ENCODE peak calls at places on chromosomes 4 and X, in seven cellular contexts. One of them, this sample, is unnamed.

GRCh38 chrX:151776113-151776790 is 41.7 kb downstream of the CNGA2 start:
- DNase-seq in naive thymus-derived CD4-positive, alpha-beta T cell: no peak
- DNase-seq in activated CD4-positive, alpha-beta T cell treated with anti-CD3 and anti-CD28 coated beads, Interleukin-2, amount 50 U/mL, for 1 hour: no peak
- DNase-seq in psoas muscle: no peak
- DNase-seq in activated CD8-positive, alpha-beta memory T cell treated with anti-CD3 and anti-CD28 coated beads for 24 hours: no peak
- DNase-seq in OCI-LY7: no peak
- DNase-seq in GM12892: no peak
- DNase-seq in this sample: no peak

GRCh38 chrX:150476183-150476699 is 92.2 kb upstream of the MTM1 start:
- DNase-seq in naive thymus-derived CD4-positive, alpha-beta T cell: no peak
- DNase-seq in activated CD4-positive, alpha-beta T cell treated with anti-CD3 and anti-CD28 coated beads, Interleukin-2, amount 50 U/mL, for 1 hour: no peak
- DNase-seq in psoas muscle: no peak
- DNase-seq in activated CD8-positive, alpha-beta memory T cell treated with anti-CD3 and anti-CD28 coated beads for 24 hours: no peak
- DNase-seq in OCI-LY7: no peak
- DNase-seq in GM12892: no peak
- DNase-seq in this sample: no peak

GRCh38 chrX:98071331-98071730 is 1187.6 kb downstream of the RPA4 start:
- DNase-seq in naive thymus-derived CD4-positive, alpha-beta T cell: no peak
- DNase-seq in activated CD4-positive, alpha-beta T cell treated with anti-CD3 and anti-CD28 coated beads, Interleukin-2, amount 50 U/mL, for 1 hour: no peak
- DNase-seq in psoas muscle: no peak
- DNase-seq in activated CD8-positive, alpha-beta memory T cell treated with anti-CD3 and anti-CD28 coated beads for 24 hours: no peak
- DNase-seq in OCI-LY7: no peak
- DNase-seq in GM12892: no peak
- DNase-seq in this sample: no peak

GRCh38 chr4:98516441-98517323 is 141.7 kb downstream of the TSPAN5 start:
- DNase-seq in naive thymus-derived CD4-positive, alpha-beta T cell: no peak
- DNase-seq in activated CD4-positive, alpha-beta T cell treated with anti-CD3 and anti-CD28 coated beads, Interleukin-2, amount 50 U/mL, for 1 hour: no peak
- DNase-seq in psoas muscle: no peak
- DNase-seq in activated CD8-positive, alpha-beta memory T cell treated with anti-CD3 and anti-CD28 coated beads for 24 hours: no peak
- DNase-seq in OCI-LY7: no peak
- DNase-seq in GM12892: no peak
- DNase-seq in this sample: no peak

GRCh38 chr4:138659640-138660325 is 355.8 kb upstream of the NOCT start:
- DNase-seq in naive thymus-derived CD4-positive, alpha-beta T cell: no peak
- DNase-seq in activated CD4-positive, alpha-beta T cell treated with anti-CD3 and anti-CD28 coated beads, Interleukin-2, amount 50 U/mL, for 1 hour: no peak
- DNase-seq in psoas muscle: no peak
- DNase-seq in activated CD8-positive, alpha-beta memory T cell treated with anti-CD3 and anti-CD28 coated beads for 24 hours: no peak
- DNase-seq in OCI-LY7: no peak
- DNase-seq in GM12892: no peak
- DNase-seq in this sample: no peak

GRCh38 chr4:68576272-68577100 is at the start of gene UGT2B17:
- DNase-seq in naive thymus-derived CD4-positive, alpha-beta T cell: no peak
- DNase-seq in activated CD4-positive, alpha-beta T cell treated with anti-CD3 and anti-CD28 coated beads, Interleukin-2, amount 50 U/mL, for 1 hour: no peak
- DNase-seq in psoas muscle: no peak
- DNase-seq in activated CD8-positive, alpha-beta memory T cell treated with anti-CD3 and anti-CD28 coated beads for 24 hours: no peak
- DNase-seq in OCI-LY7: peak; percentile 1
- DNase-seq in GM12892: no peak
- DNase-seq in this sample: no peak

GRCh38 chr4:129410115-129410514 is 314.2 kb downstream of the C4orf33 start:
- DNase-seq in naive thymus-derived CD4-positive, alpha-beta T cell: no peak
- DNase-seq in activated CD4-positive, alpha-beta T cell treated with anti-CD3 and anti-CD28 coated beads, Interleukin-2, amount 50 U/mL, for 1 hour: no peak
- DNase-seq in psoas muscle: no peak
- DNase-seq in activated CD8-positive, alpha-beta memory T cell treated with anti-CD3 and anti-CD28 coated beads for 24 hours: no peak
- DNase-seq in OCI-LY7: no peak
- DNase-seq in GM12892: no peak
- DNase-seq in this sample: no peak

GRCh38 chr4:98794565-98795205 is 134.2 kb downstream of the EIF4E start:
- DNase-seq in naive thymus-derived CD4-positive, alpha-beta T cell: no peak
- DNase-seq in activated CD4-positive, alpha-beta T cell treated with anti-CD3 and anti-CD28 coated beads, Interleukin-2, amount 50 U/mL, for 1 hour: no peak
- DNase-seq in psoas muscle: no peak
- DNase-seq in activated CD8-positive, alpha-beta memory T cell treated with anti-CD3 and anti-CD28 coated beads for 24 hours: no peak
- DNase-seq in OCI-LY7: no peak
- DNase-seq in GM12892: no peak
- DNase-seq in this sample: no peak

GRCh38 chr4:21410372-21410771 is 538.2 kb downstream of the KCNIP4 start:
- DNase-seq in naive thymus-derived CD4-positive, alpha-beta T cell: no peak
- DNase-seq in activated CD4-positive, alpha-beta T cell treated with anti-CD3 and anti-CD28 coated beads, Interleukin-2, amount 50 U/mL, for 1 hour: no peak
- DNase-seq in psoas muscle: no peak
- DNase-seq in activated CD8-positive, alpha-beta memory T cell treated with anti-CD3 and anti-CD28 coated beads for 24 hours: no peak
- DNase-seq in OCI-LY7: no peak
- DNase-seq in GM12892: no peak
- DNase-seq in this sample: no peak

GRCh38 chr4:181956502-181956901 is 286.7 kb upstream of the TENM3 start:
- DNase-seq in naive thymus-derived CD4-positive, alpha-beta T cell: no peak
- DNase-seq in activated CD4-positive, alpha-beta T cell treated with anti-CD3 and anti-CD28 coated beads, Interleukin-2, amount 50 U/mL, for 1 hour: no peak
- DNase-seq in psoas muscle: no peak
- DNase-seq in activated CD8-positive, alpha-beta memory T cell treated with anti-CD3 and anti-CD28 coated beads for 24 hours: no peak
- DNase-seq in OCI-LY7: no peak
- DNase-seq in GM12892: no peak
- DNase-seq in this sample: no peak

GRCh38 chrX:10633722-10634121 is 13.3 kb upstream of the MID1 start:
- DNase-seq in naive thymus-derived CD4-positive, alpha-beta T cell: no peak
- DNase-seq in activated CD4-positive, alpha-beta T cell treated with anti-CD3 and anti-CD28 coated beads, Interleukin-2, amount 50 U/mL, for 1 hour: no peak
- DNase-seq in psoas muscle: peak; percentile 20
- DNase-seq in activated CD8-positive, alpha-beta memory T cell treated with anti-CD3 and anti-CD28 coated beads for 24 hours: no peak
- DNase-seq in OCI-LY7: no peak
- DNase-seq in GM12892: no peak
- DNase-seq in this sample: peak; percentile 26

GRCh38 chr4:8225704-8226443 is 26.8 kb downstream of the SH3TC1 start:
- DNase-seq in naive thymus-derived CD4-positive, alpha-beta T cell: no peak
- DNase-seq in activated CD4-positive, alpha-beta T cell treated with anti-CD3 and anti-CD28 coated beads, Interleukin-2, amount 50 U/mL, for 1 hour: no peak
- DNase-seq in psoas muscle: no peak
- DNase-seq in activated CD8-positive, alpha-beta memory T cell treated with anti-CD3 and anti-CD28 coated beads for 24 hours: no peak
- DNase-seq in OCI-LY7: no peak
- DNase-seq in GM12892: no peak
- DNase-seq in this sample: no peak